ENCODE peak calls at places on chromosomes 2 and 18, in four cellular contexts. G is K562, E is HepG2, V is H1. C is an unnamed sample.

GRCh38 chr2:168192839-168193616 is 54.4 kb downstream of the STK39 start:
- DNase-seq in G (no peak), E (no peak), V (no peak), C (no peak)

GRCh38 chr2:191942114-191943103 is 95.5 kb upstream of the CAVIN2 start:
- DNase-seq in G (no peak), E (no peak), V (no peak), C (no peak)

GRCh38 chr2:132609101-132609890 is 60.7 kb downstream of the LYPD1 start:
- DNase-seq in G (no peak), E (no peak), V (no peak), C (no peak)

GRCh38 chr18:23238651-23239349 is 103.5 kb downstream of the CABLES1 start:
- DNase-seq in G (no peak), E (no peak), V (no peak), C (no peak)

GRCh38 chr2:11080253-11081115 is 74.8 kb upstream of the SLC66A3 start:
- DNase-seq in G (no peak), E (no peak), V (peak; percentile 45), C (no peak)

GRCh38 chr18:3411327-3411726 is 38.6 kb upstream of the TGIF1 start:
- DNase-seq in G (no peak), E (no peak), V (no peak), C (no peak)

GRCh38 chr18:41737218-41737617 is 217.8 kb upstream of the PIK3C3 start:
- DNase-seq in G (no peak), E (no peak), V (no peak), C (no peak)

GRCh38 chr18:43213816-43214215 is 63.5 kb downstream of the SYT4 start:
- DNase-seq in G (no peak), E (no peak), V (no peak), C (no peak)

GRCh38 chr2:202624133-202624532 is 10.6 kb upstream of the FAM117B start:
- DNase-seq in G (no peak), E (no peak), V (no peak), C (no peak)

GRCh38 chr2:239519081-239519920 is 118.5 kb upstream of the HDAC4 start:
- DNase-seq in G (peak; percentile 3), E (no peak), V (no peak), C (no peak)

GRCh38 chr2:136246086-136246669 is 128.2 kb upstream of the CXCR4 start:
- DNase-seq in G (no peak), E (peak; percentile 16), V (peak; percentile 58), C (no peak)
- TF ChIP-seq TAF1 in G (no peak), E (no peak), V (no peak), C (no peak)

DNA sequence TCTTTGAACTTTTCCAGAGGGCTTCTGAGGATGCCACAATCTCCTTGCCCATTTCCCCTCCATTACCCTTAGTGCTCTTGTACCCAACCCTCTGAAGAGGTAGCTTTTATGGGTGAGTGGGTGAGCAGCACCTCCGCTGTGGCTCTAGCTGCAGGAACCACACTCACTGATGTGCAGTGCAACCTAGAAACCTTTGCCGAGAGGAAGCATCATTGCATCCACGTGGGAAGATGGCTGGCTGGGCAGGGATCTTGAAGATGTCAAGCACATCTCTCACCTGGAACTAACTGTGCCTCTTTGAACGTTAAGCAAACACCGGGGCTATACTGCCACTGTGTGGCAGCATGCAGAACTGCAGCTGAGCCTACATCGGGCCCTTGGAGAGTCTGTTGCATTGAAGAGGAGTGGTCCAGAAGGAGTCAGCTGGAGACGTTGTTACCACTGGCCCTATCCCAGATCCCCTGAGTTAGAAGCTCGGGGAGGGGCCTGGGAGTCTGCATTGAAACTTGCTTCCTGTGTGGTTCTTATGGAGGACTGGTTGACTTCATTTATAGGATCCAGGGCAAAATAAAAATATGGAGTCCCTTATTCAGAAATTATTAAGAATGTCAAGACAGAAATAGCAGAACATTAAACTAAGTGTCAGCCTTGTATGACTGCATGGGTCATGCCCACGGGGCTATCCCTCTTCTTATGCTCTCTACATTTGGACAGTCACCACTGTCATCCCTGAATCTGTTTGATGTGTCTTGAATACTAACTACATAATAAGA is 28.7 kb downstream of the IGFBP5 start:
- DNase-seq in G (peak; percentile 75), E (peak; percentile 64), V (peak; percentile 92), C (peak; percentile 66)
- TF ChIP-seq POLR2AphosphoS5 in G (no peak), E (no peak), V (no peak), C (no peak)

DNA sequence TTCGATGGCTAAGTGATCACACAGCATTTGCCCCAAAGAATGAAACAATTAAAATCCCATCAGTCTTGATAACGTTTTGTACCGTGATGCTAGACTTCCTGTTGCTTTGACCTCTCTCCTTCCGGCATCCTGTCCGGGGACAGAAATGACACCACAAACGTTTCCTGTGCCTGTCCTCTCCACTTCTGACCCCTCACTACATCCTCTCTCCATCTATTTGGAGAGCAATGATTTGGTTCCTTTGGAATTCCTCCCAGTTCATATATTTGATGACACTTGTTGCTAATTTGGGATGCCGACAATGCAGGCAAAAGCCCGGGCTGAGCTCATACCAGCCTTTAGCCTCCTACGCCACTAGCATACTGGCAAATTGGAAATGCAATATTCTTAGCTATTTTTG is 151.2 kb upstream of the CCDC68 start:
- DNase-seq in G (no peak), E (no peak), V (no peak), C (no peak)
- TF ChIP-seq POLR2A in G (no peak), E (no peak), V (no peak), C (no peak)

GRCh38 chr2:24024018-24024417 is 14.1 kb downstream of the MFSD2B start:
- DNase-seq in G (peak; percentile 38), E (peak; percentile 50), V (no peak), C (no peak)
- TF ChIP-seq TAF1 in G (no peak), E (no peak), V (no peak), C (no peak)

GRCh38 chr2:66477125-66477842 is 42.4 kb downstream of the MEIS1 start:
- DNase-seq in G (peak; percentile 50), E (no peak), V (no peak), C (no peak)

GRCh38 chr2:66478729-66479316 is 43.9 kb downstream of the MEIS1 start:
- DNase-seq in G (no peak), E (no peak), V (no peak), C (no peak)

GRCh38 chr2:66478311-66478710 is 43.4 kb downstream of the MEIS1 start:
- DNase-seq in G (no peak), E (no peak), V (no peak), C (no peak)

GRCh38 chr2:66481100-66481549 is 46.2 kb downstream of the MEIS1 start:
- DNase-seq in G (peak; percentile 91), E (no peak), V (no peak), C (no peak)
- TF ChIP-seq POLR2AphosphoS5 in G (peak; percentile 74), E (no peak), V (no peak), C (no peak)